ENCODE peak calls at places on chromosomes 13 and 19, in nine cellular contexts. One of them, this sample, is unnamed.

GRCh38 chr19:10237702-10238101 is 6.6 kb upstream of the S1PR2 start:
- DNase-seq in GM12865: no peak
- DNase-seq in RWPE2: no peak
- DNase-seq in lower leg skin: no peak
- DNase-seq in RWPE1: no peak
- DNase-seq in thoracic aorta: no peak
- DNase-seq in epithelial cell of esophagus: peak
- DNase-seq in GM12878: no peak
- DNase-seq in B cell: no peak
- DNase-seq in this sample: no peak

GRCh38 chr19:35908977-35909683 is 1.0 kb upstream of the TYROBP start:
- DNase-seq in GM12865: peak
- DNase-seq in RWPE2: no peak
- DNase-seq in lower leg skin: peak
- DNase-seq in RWPE1: no peak
- DNase-seq in thoracic aorta: no peak
- DNase-seq in epithelial cell of esophagus: no peak
- DNase-seq in GM12878: no peak
- DNase-seq in B cell: peak
- DNase-seq in this sample: peak

GRCh38 chr13:110017379-110017778 is 231.0 kb upstream of the IRS2 start:
- DNase-seq in GM12865: no peak
- DNase-seq in RWPE2: peak
- DNase-seq in lower leg skin: no peak
- DNase-seq in RWPE1: peak
- DNase-seq in thoracic aorta: no peak
- DNase-seq in epithelial cell of esophagus: peak
- DNase-seq in GM12878: no peak
- DNase-seq in B cell: no peak
- DNase-seq in this sample: no peak

GRCh38 chr13:92510416-92510815 is 716.2 kb upstream of the GPC6 start:
- DNase-seq in GM12865: no peak
- DNase-seq in RWPE2: no peak
- DNase-seq in lower leg skin: no peak
- DNase-seq in RWPE1: peak
- DNase-seq in thoracic aorta: no peak
- DNase-seq in epithelial cell of esophagus: peak
- DNase-seq in GM12878: no peak
- DNase-seq in B cell: no peak
- DNase-seq in this sample: no peak

GRCh38 chr19:19997656-19998268 is 41.5 kb downstream of the ZNF682 start:
- DNase-seq in GM12865: peak
- DNase-seq in RWPE2: no peak
- DNase-seq in lower leg skin: no peak
- DNase-seq in RWPE1: no peak
- DNase-seq in thoracic aorta: no peak
- DNase-seq in epithelial cell of esophagus: peak
- DNase-seq in GM12878: no peak
- DNase-seq in B cell: peak
- DNase-seq in this sample: no peak

GRCh38 chr13:105346141-105346766 is 1189.2 kb downstream of the EFNB2 start:
- DNase-seq in GM12865: no peak
- DNase-seq in RWPE2: no peak
- DNase-seq in lower leg skin: no peak
- DNase-seq in RWPE1: peak
- DNase-seq in thoracic aorta: no peak
- DNase-seq in epithelial cell of esophagus: peak
- DNase-seq in GM12878: no peak
- DNase-seq in B cell: no peak
- DNase-seq in this sample: no peak

GRCh38 chr19:6038634-6039405 is 60.9 kb upstream of the RANBP3 start:
- DNase-seq in GM12865: peak
- DNase-seq in RWPE2: no peak
- DNase-seq in lower leg skin: no peak
- DNase-seq in RWPE1: no peak
- DNase-seq in thoracic aorta: no peak
- DNase-seq in epithelial cell of esophagus: peak
- DNase-seq in GM12878: peak
- DNase-seq in B cell: no peak
- DNase-seq in this sample: peak

GRCh38 chr13:83879431-83880171 is 2.7 kb downstream of the SLITRK1 start:
- DNase-seq in GM12865: no peak
- DNase-seq in RWPE2: no peak
- DNase-seq in lower leg skin: no peak
- DNase-seq in RWPE1: no peak
- DNase-seq in thoracic aorta: no peak
- DNase-seq in epithelial cell of esophagus: peak
- DNase-seq in GM12878: no peak
- DNase-seq in B cell: no peak
- DNase-seq in this sample: no peak

GRCh38 chr19:11435833-11436313 is 438 bp downstream of the PRKCSH start:
- DNase-seq in GM12865: peak
- DNase-seq in RWPE2: no peak
- DNase-seq in lower leg skin: no peak
- DNase-seq in RWPE1: peak
- DNase-seq in thoracic aorta: no peak
- DNase-seq in epithelial cell of esophagus: no peak
- DNase-seq in GM12878: no peak
- DNase-seq in B cell: no peak
- DNase-seq in this sample: no peak

GRCh38 chr19:13044160-13044853 is 49.0 kb downstream of the NFIX start:
- DNase-seq in GM12865: no peak
- DNase-seq in RWPE2: no peak
- DNase-seq in lower leg skin: no peak
- DNase-seq in RWPE1: no peak
- DNase-seq in thoracic aorta: no peak
- DNase-seq in epithelial cell of esophagus: peak
- DNase-seq in GM12878: no peak
- DNase-seq in B cell: no peak
- DNase-seq in this sample: no peak

GRCh38 chr19:10553943-10554381 is 10.3 kb downstream of the ATG4D start:
- DNase-seq in GM12865: peak
- DNase-seq in RWPE2: no peak
- DNase-seq in lower leg skin: no peak
- DNase-seq in RWPE1: peak
- DNase-seq in thoracic aorta: no peak
- DNase-seq in epithelial cell of esophagus: peak
- DNase-seq in GM12878: peak
- DNase-seq in B cell: peak
- DNase-seq in this sample: peak

GRCh38 chr13:53250272-53250875 is 221.8 kb downstream of the OLFM4 start:
- DNase-seq in GM12865: peak
- DNase-seq in RWPE2: no peak
- DNase-seq in lower leg skin: peak
- DNase-seq in RWPE1: peak
- DNase-seq in thoracic aorta: no peak
- DNase-seq in epithelial cell of esophagus: peak
- DNase-seq in GM12878: peak
- DNase-seq in B cell: no peak
- DNase-seq in this sample: peak

GRCh38 chr19:46901701-46902401 is 41.1 kb downstream of the ARHGAP35 start:
- DNase-seq in GM12865: no peak
- DNase-seq in RWPE2: no peak
- DNase-seq in lower leg skin: no peak
- DNase-seq in RWPE1: peak
- DNase-seq in thoracic aorta: no peak
- DNase-seq in epithelial cell of esophagus: no peak
- DNase-seq in GM12878: no peak
- DNase-seq in B cell: no peak
- DNase-seq in this sample: no peak

GRCh38 chr19:46605356-46605821 is 4.3 kb downstream of the CALM3 start:
- DNase-seq in GM12865: no peak
- DNase-seq in RWPE2: no peak
- DNase-seq in lower leg skin: no peak
- DNase-seq in RWPE1: no peak
- DNase-seq in thoracic aorta: no peak
- DNase-seq in epithelial cell of esophagus: no peak
- DNase-seq in GM12878: no peak
- DNase-seq in B cell: no peak
- DNase-seq in this sample: no peak

GRCh38 chr13:29260684-29261083 is 334.8 kb downstream of the SLC7A1 start:
- DNase-seq in GM12865: peak
- DNase-seq in RWPE2: no peak
- DNase-seq in lower leg skin: no peak
- DNase-seq in RWPE1: no peak
- DNase-seq in thoracic aorta: no peak
- DNase-seq in epithelial cell of esophagus: no peak
- DNase-seq in GM12878: no peak
- DNase-seq in B cell: no peak
- DNase-seq in this sample: no peak

GRCh38 chr13:67078062-67078461 is 152.1 kb downstream of the PCDH9 start:
- DNase-seq in GM12865: no peak
- DNase-seq in RWPE2: no peak
- DNase-seq in lower leg skin: no peak
- DNase-seq in RWPE1: no peak
- DNase-seq in thoracic aorta: no peak
- DNase-seq in epithelial cell of esophagus: no peak
- DNase-seq in GM12878: no peak
- DNase-seq in B cell: no peak
- DNase-seq in this sample: no peak

GRCh38 chr13:67077132-67077531 is 153.0 kb downstream of the PCDH9 start:
- DNase-seq in GM12865: no peak
- DNase-seq in RWPE2: no peak
- DNase-seq in lower leg skin: no peak
- DNase-seq in RWPE1: no peak
- DNase-seq in thoracic aorta: no peak
- DNase-seq in epithelial cell of esophagus: no peak
- DNase-seq in GM12878: no peak
- DNase-seq in B cell: no peak
- DNase-seq in this sample: no peak

GRCh38 chr13:67076378-67076777 is 153.8 kb downstream of the PCDH9 start:
- DNase-seq in GM12865: no peak
- DNase-seq in RWPE2: no peak
- DNase-seq in lower leg skin: no peak
- DNase-seq in RWPE1: no peak
- DNase-seq in thoracic aorta: no peak
- DNase-seq in epithelial cell of esophagus: peak
- DNase-seq in GM12878: no peak
- DNase-seq in B cell: no peak
- DNase-seq in this sample: no peak

GRCh38 chr13:67071918-67072598 is 158.1 kb downstream of the PCDH9 start:
- DNase-seq in GM12865: no peak
- DNase-seq in RWPE2: no peak
- DNase-seq in lower leg skin: no peak
- DNase-seq in RWPE1: no peak
- DNase-seq in thoracic aorta: no peak
- DNase-seq in epithelial cell of esophagus: no peak
- DNase-seq in GM12878: no peak
- DNase-seq in B cell: no peak
- DNase-seq in this sample: no peak

GRCh38 chr13:67075239-67075638 is 154.9 kb downstream of the PCDH9 start:
- DNase-seq in GM12865: no peak
- DNase-seq in RWPE2: no peak
- DNase-seq in lower leg skin: no peak
- DNase-seq in RWPE1: peak
- DNase-seq in thoracic aorta: no peak
- DNase-seq in epithelial cell of esophagus: no peak
- DNase-seq in GM12878: no peak
- DNase-seq in B cell: no peak
- DNase-seq in this sample: no peak
- TF ChIP-seq CTCF in GM12865: no peak
- TF ChIP-seq CTCF in RWPE2: peak
- TF ChIP-seq CTCF in lower leg skin: no peak
- TF ChIP-seq CTCF in RWPE1: no peak
- TF ChIP-seq CTCF in thoracic aorta: no peak
- TF ChIP-seq CTCF in epithelial cell of esophagus: no peak
- TF ChIP-seq CTCF in GM12878: no peak
- TF ChIP-seq CTCF in B cell: no peak
- TF ChIP-seq CTCF in this sample: no peak

DNA sequence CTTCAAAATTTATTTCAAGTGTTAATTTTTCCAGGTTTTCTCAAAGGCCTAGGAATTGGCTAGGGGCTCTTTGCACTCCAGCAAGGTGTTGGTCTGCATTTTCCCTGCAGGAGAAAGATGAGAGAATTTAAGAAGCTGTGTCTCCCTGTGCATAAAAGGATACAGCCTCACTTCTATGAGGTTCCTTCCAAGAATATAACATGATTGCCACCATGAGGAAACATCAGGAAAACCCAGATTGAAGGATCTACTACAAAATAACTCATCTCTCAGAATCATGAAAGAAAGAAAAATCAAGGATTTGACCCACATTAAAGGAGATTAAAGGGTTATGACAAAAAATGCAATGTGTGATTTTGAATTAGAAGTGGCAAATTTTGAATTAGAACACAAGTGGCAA is 69.9 kb downstream of the RUBCNL start:
- DNase-seq in GM12865: no peak
- DNase-seq in RWPE2: no peak
- DNase-seq in lower leg skin: no peak
- DNase-seq in RWPE1: no peak
- DNase-seq in thoracic aorta: no peak
- DNase-seq in epithelial cell of esophagus: no peak
- DNase-seq in GM12878: no peak
- DNase-seq in B cell: no peak
- DNase-seq in this sample: no peak
- TF ChIP-seq CTCF in GM12865: no peak
- TF ChIP-seq CTCF in RWPE2: peak
- TF ChIP-seq CTCF in lower leg skin: no peak
- TF ChIP-seq CTCF in RWPE1: no peak
- TF ChIP-seq CTCF in thoracic aorta: no peak
- TF ChIP-seq CTCF in epithelial cell of esophagus: no peak
- TF ChIP-seq CTCF in GM12878: no peak
- TF ChIP-seq CTCF in B cell: no peak
- TF ChIP-seq CTCF in this sample: no peak

DNA sequence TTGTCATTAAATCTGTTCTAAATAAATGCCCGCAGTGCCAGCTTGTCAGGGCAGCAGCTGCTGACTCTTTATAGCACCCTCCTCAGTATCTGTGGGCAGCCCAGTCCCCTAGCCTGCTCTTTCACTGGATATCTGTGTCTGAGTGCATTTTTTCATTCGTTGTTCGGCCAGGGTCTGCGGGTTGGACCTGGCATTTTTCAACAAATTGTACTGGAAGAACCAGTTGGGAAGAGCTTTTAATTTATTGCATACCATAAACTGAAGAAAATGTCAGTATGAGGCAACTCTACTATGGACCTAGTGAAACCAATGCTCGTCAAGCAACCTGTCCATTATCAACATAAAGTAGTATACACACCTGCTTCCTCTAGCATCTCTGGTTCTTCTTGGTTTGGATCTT is 8.6 kb downstream of the NLRP13 start:
- DNase-seq in GM12865: no peak
- DNase-seq in RWPE2: no peak
- DNase-seq in lower leg skin: no peak
- DNase-seq in RWPE1: no peak
- DNase-seq in thoracic aorta: no peak
- DNase-seq in epithelial cell of esophagus: no peak
- DNase-seq in GM12878: no peak
- DNase-seq in B cell: no peak
- DNase-seq in this sample: no peak
- TF ChIP-seq CTCF in GM12865: no peak
- TF ChIP-seq CTCF in RWPE2: no peak
- TF ChIP-seq CTCF in lower leg skin: no peak
- TF ChIP-seq CTCF in RWPE1: no peak
- TF ChIP-seq CTCF in thoracic aorta: no peak
- TF ChIP-seq CTCF in epithelial cell of esophagus: no peak
- TF ChIP-seq CTCF in GM12878: no peak
- TF ChIP-seq CTCF in B cell: no peak
- TF ChIP-seq CTCF in this sample: no peak

GRCh38 chr13:35936579-35936978 is 194.6 kb downstream of the DCLK1 start:
- DNase-seq in GM12865: no peak
- DNase-seq in RWPE2: no peak
- DNase-seq in lower leg skin: no peak
- DNase-seq in RWPE1: no peak
- DNase-seq in thoracic aorta: no peak
- DNase-seq in epithelial cell of esophagus: no peak
- DNase-seq in GM12878: no peak
- DNase-seq in B cell: no peak
- DNase-seq in this sample: no peak
- TF ChIP-seq CTCF in GM12865: no peak
- TF ChIP-seq CTCF in RWPE2: no peak
- TF ChIP-seq CTCF in lower leg skin: no peak
- TF ChIP-seq CTCF in RWPE1: no peak
- TF ChIP-seq CTCF in thoracic aorta: no peak
- TF ChIP-seq CTCF in epithelial cell of esophagus: no peak
- TF ChIP-seq CTCF in GM12878: no peak
- TF ChIP-seq CTCF in B cell: no peak
- TF ChIP-seq CTCF in this sample: no peak

This sample was measured in GM13977.